ENCODE peak calls at places on chromosomes 16 and 17, in eight cellular contexts. Y is naive thymus-derived CD8-positive, alpha-beta T cell; F is tibial nerve; D is stimulated activated CD8-positive, alpha-beta memory T cell treated with anti-CD3 and anti-CD28 coated beads, Interleukin-4, amount 100 ng/mL, for 1 hour; P is GM23338; J is NCI-H1694 treated with DMSO at 0.1 percent for 48 hours; W is DMS79; H is NCI-H1092. Z is an unnamed sample.

GRCh38 chr17:80694085-80694991 is 149.7 kb downstream of the RPTOR start:
- DNase-seq in Y (no peak), F (no peak), D (no peak), P (no peak), J (peak; percentile 81), W (peak; percentile 68), H (no peak), Z (no peak)

GRCh38 chr16:69522732-69523404 is 42.9 kb upstream of the NFAT5 start:
- DNase-seq in Y (no peak), F (no peak), D (no peak), P (peak; percentile 62), J (no peak), W (no peak), H (no peak), Z (no peak)

GRCh38 chr16:20624882-20625807 is 49.0 kb upstream of the ACSM2B start:
- DNase-seq in Y (no peak), F (no peak), D (no peak), P (no peak), J (no peak), W (peak; percentile 46), H (no peak), Z (no peak)

GRCh38 chr16:84665843-84666242 is 17.5 kb downstream of the KLHL36 start:
- DNase-seq in Y (no peak), F (no peak), D (no peak), P (no peak), J (no peak), W (no peak), H (no peak), Z (no peak)

GRCh38 chr17:44083250-44083849 is 12.8 kb downstream of the G6PC3 start:
- DNase-seq in Y (no peak), F (no peak), D (no peak), P (no peak), J (no peak), W (no peak), H (no peak), Z (no peak)

GRCh38 chr17:77441130-77441920 is 300.6 kb downstream of the SEC14L1 start:
- DNase-seq in Y (peak; percentile 54), F (no peak), D (no peak), P (no peak), J (peak; percentile 54), W (peak; percentile 44), H (no peak), Z (peak; percentile 51)

GRCh38 chr16:80974649-80975376 is 31.9 kb downstream of the CMC2 start:
- DNase-seq in Y (no peak), F (no peak), D (no peak), P (no peak), J (no peak), W (no peak), H (no peak), Z (no peak)

GRCh38 chr16:31461921-31462804 is 2.9 kb downstream of the ARMC5 start:
- DNase-seq in Y (no peak), F (no peak), D (no peak), P (no peak), J (no peak), W (no peak), H (no peak), Z (no peak)

GRCh38 chr16:57064995-57065394 is 27.4 kb upstream of the CPNE2 start:
- DNase-seq in Y (no peak), F (no peak), D (no peak), P (no peak), J (no peak), W (no peak), H (no peak), Z (no peak)

GRCh38 chr17:28554565-28554964 is 2.1 kb upstream of the UNC119 start:
- DNase-seq in Y (no peak), F (no peak), D (no peak), P (no peak), J (no peak), W (no peak), H (no peak), Z (no peak)

GRCh38 chr16:83705856-83706255 is 101.9 kb upstream of the HSBP1 start:
- DNase-seq in Y (no peak), F (no peak), D (no peak), P (no peak), J (no peak), W (no peak), H (no peak), Z (no peak)

GRCh38 chr17:50935201-50936124 is 69.3 kb upstream of the TOB1 start:
- DNase-seq in Y (no peak), F (peak; percentile 52), D (no peak), P (no peak), J (no peak), W (no peak), H (no peak), Z (no peak)

GRCh38 chr17:39953471-39953888 is 9.3 kb upstream of the GSDMA start:
- DNase-seq in Y (no peak), F (no peak), D (no peak), P (no peak), J (no peak), W (no peak), H (no peak), Z (no peak)

GRCh38 chr17:846901-847777 is 65.0 kb downstream of the MRM3 start:
- DNase-seq in Y (no peak), F (no peak), D (no peak), P (no peak), J (no peak), W (no peak), H (no peak), Z (no peak)

GRCh38 chr17:33369876-33370275 is 76.8 kb upstream of the ASIC2 start:
- DNase-seq in Y (no peak), F (no peak), D (no peak), P (no peak), J (no peak), W (no peak), H (no peak), Z (no peak)

GRCh38 chr16:81866820-81867440 is 87.8 kb downstream of the PLCG2 start:
- DNase-seq in Y (no peak), F (no peak), D (no peak), P (no peak), J (no peak), W (no peak), H (no peak), Z (no peak)

GRCh38 chr17:41404024-41404651 is 6.7 kb upstream of the KRT31 start:
- DNase-seq in Y (no peak), F (no peak), D (peak; percentile 3), P (no peak), J (no peak), W (peak; percentile 95), H (no peak), Z (no peak)